ENCODE peak calls at places on chromosomes 7 and 10, in five cellular contexts. L is heart right ventricle, G is prostate gland, Q is brain microvascular endothelial cell, N is heart left ventricle. W is an unnamed sample.

GRCh38 chr7:525740-526139 is 6.1 kb upstream of the PDGFA start:
- DNase-seq in Q (no peak), L (peak; percentile 12), N (no peak), G (no peak), W (peak; percentile 78)

GRCh38 chr10:78567680-78568453 is 500.9 kb upstream of the ZMIZ1 start:
- DNase-seq in G (no peak), N (no peak), L (no peak), Q (no peak), W (no peak)

GRCh38 chr10:112383325-112383724 is 9.4 kb downstream of the ACSL5 start:
- DNase-seq in N (no peak), G (no peak), Q (peak; percentile 45), L (no peak), W (no peak)

GRCh38 chr7:155580367-155580766 is 34.0 kb upstream of the CNPY1 start:
- DNase-seq in Q (no peak), N (no peak), G (no peak), L (no peak), W (no peak)

GRCh38 chr10:48447356-48448215 is 141.1 kb downstream of the MAPK8 start:
- DNase-seq in G (no peak), L (no peak), N (no peak), Q (no peak), W (no peak)

GRCh38 chr7:125020801-125021200 is 91.2 kb upstream of the POT1 start:
- DNase-seq in L (no peak), N (no peak), Q (no peak), G (no peak), W (no peak)

GRCh38 chr10:46558141-46558410 is 1.6 kb upstream of the GPRIN2 start:
- DNase-seq in N (no peak), L (no peak), Q (no peak), G (no peak), W (no peak)

GRCh38 chr10:70835895-70836294 is 20.1 kb downstream of the SGPL1 start:
- DNase-seq in L (no peak), Q (peak; percentile 59), N (no peak), G (peak; percentile 8), W (no peak)

GRCh38 chr7:32264667-32265284 is 194.6 kb upstream of the PDE1C start:
- DNase-seq in N (no peak), Q (no peak), L (no peak), G (no peak), W (no peak)

GRCh38 chr7:21544303-21544656 is 1.4 kb downstream of the DNAH11 start:
- DNase-seq in Q (no peak), L (no peak), N (no peak), G (no peak), W (no peak)

GRCh38 chr7:2033586-2034135 is 199.1 kb downstream of the MAD1L1 start:
- DNase-seq in L (no peak), N (no peak), G (no peak), Q (no peak), W (no peak)

GRCh38 chr7:30731619-30732018 is 20.3 kb upstream of the INMT start:
- DNase-seq in Q (no peak), G (no peak), N (no peak), L (no peak), W (no peak)

GRCh38 chr7:101918426-101918825 is 101.0 kb downstream of the CUX1 start:
- DNase-seq in L (no peak), Q (no peak), N (peak; percentile 19), G (no peak), W (no peak)

GRCh38 chr10:119542990-119543813 is 683 bp upstream of the RGS10 start:
- DNase-seq in L (peak; percentile 58), G (peak; percentile 43), N (peak; percentile 53), Q (peak; percentile 34), W (no peak)

GRCh38 chr7:12746211-12746610 is 58.8 kb downstream of the ARL4A start:
- DNase-seq in G (no peak), N (no peak), Q (no peak), L (no peak), W (no peak)

GRCh38 chr7:16484453-16485158 is 19.1 kb upstream of the SOSTDC1 start:
- DNase-seq in L (no peak), Q (peak; percentile 78), G (no peak), N (no peak), W (no peak)

GRCh38 chr10:789831-790701 is 100.6 kb upstream of the DIP2C start:
- DNase-seq in N (no peak), L (no peak), G (no peak), Q (no peak), W (no peak)

GRCh38 chr10:93261961-93262610 is 188.4 kb downstream of the CYP26A1 start:
- DNase-seq in N (no peak), L (no peak), G (no peak), Q (peak; percentile 82), W (no peak)

GRCh38 chr10:6296456-6297214 is 93.9 kb downstream of the PFKFB3 start:
- DNase-seq in L (no peak), N (no peak), G (no peak), Q (no peak), W (no peak)

GRCh38 chr10:126928252-126928651 is 23.0 kb downstream of the DOCK1 start:
- DNase-seq in G (no peak), L (no peak), Q (no peak), N (no peak), W (no peak)

GRCh38 chr7:70047891-70048448 is 449.7 kb downstream of the AUTS2 start:
- DNase-seq in N (no peak), G (no peak), Q (no peak), L (no peak), W (no peak)

GRCh38 chr10:1560535-1561192 is 176.7 kb downstream of the ADARB2 start:
- DNase-seq in N (no peak), L (no peak), Q (no peak), G (no peak), W (no peak)

GRCh38 chr7:51592822-51593221 is 276.2 kb upstream of the COBL start:
- DNase-seq in L (no peak), G (no peak), N (no peak), Q (no peak), W (no peak)

GRCh38 chr7:67406941-67407340 is 410.3 kb downstream of the TYW1 start:
- DNase-seq in Q (no peak), N (no peak), G (peak; percentile 34), L (no peak), W (no peak)

GRCh38 chr7:106840342-106840741 is 24.7 kb upstream of the PIK3CG start:
- DNase-seq in Q (peak; percentile 80), G (no peak), N (no peak), L (no peak), W (no peak)

GRCh38 chr7:19178595-19178994 is 33.4 kb upstream of the FERD3L start:
- DNase-seq in G (no peak), L (no peak), N (no peak), Q (no peak), W (no peak)

GRCh38 chr10:67790534-67791408 is 47.2 kb downstream of the DNAJC12 start:
- DNase-seq in L (no peak), G (no peak), N (no peak), Q (peak; percentile 2), W (no peak)

GRCh38 chr10:67792653-67793052 is 45.3 kb downstream of the DNAJC12 start:
- DNase-seq in G (no peak), N (no peak), L (no peak), Q (no peak), W (no peak)

GRCh38 chr10:67789769-67790168 is 48.2 kb downstream of the DNAJC12 start:
- DNase-seq in Q (no peak), L (no peak), N (no peak), G (no peak), W (no peak)

GRCh38 chr10:67794909-67795460 is 43.0 kb downstream of the DNAJC12 start:
- DNase-seq in N (no peak), Q (no peak), G (no peak), L (no peak), W (no peak)

GRCh38 chr10:67793313-67793712 is 44.7 kb downstream of the DNAJC12 start:
- DNase-seq in Q (no peak), L (no peak), N (no peak), G (no peak), W (no peak)
- H3K27ac ChIP-seq in Q (no peak overlapping the region), L (no peak overlapping the region), N (no peak overlapping the region), G (no peak overlapping the region), W (no peak overlapping the region)

DNA sequence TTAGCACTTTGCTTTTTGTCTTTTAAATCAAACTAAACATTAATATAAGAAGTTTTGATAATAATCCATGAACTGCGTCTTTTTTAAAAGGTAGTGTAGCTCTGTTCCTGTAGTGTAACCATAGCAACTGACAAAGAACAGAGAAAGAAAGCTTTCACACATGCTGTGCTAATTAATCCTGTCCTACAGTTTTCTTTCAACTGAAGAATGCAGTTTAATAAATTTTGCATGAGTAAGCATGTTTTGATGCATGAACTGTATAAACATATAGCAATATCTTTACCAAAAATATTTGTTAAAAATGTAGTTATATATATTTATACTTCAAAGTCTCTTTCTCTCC is 311.6 kb upstream of the FZD1 start:
- DNase-seq in N (no peak), Q (no peak), G (no peak), L (no peak), W (no peak)
- H3K4me3 ChIP-seq in N (no peak overlapping the region), Q (no peak overlapping the region), G (no peak overlapping the region), L (no peak overlapping the region), W (peak overlapping the region; percentile 46)

DNA sequence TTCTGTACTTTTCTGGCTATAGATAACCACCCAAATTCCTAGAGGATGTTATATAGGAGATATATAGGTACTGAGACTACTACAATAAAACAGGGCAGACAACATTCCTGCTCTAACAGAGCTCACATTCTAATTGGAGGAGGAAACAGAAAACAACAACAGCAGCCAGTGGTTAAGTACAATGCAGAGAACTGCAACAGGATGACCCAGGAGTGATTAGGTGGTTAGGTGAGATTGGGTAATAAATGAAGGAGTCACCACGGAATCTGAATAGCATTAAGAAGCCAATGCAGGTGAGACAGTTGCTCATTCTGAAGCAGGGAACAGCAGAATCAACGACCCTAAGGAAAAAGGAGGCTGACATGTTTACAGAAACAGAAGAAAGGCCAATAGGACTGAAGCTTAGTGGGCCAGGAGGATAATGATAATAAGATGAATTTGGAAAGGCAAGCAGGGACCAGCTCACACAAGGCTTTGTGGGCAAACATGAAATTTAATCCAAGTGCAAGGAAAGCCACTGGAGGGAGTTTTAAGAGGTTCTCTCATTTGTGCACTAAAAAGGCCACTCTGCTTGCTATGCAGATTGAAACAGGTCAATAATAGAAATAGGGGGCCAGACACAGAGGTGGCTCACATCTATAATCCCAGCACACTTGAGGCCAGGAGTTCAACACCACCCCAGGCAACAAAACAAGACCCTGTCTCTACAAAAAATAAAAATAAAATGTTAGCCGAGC is 16.9 kb upstream of the REEP3 start:
- DNase-seq in L (no peak), G (no peak), N (no peak), Q (no peak), W (no peak)
- TF ChIP-seq CTCF in L (no peak), G (no peak), N (no peak), Q (no peak), W (no peak)

DNA sequence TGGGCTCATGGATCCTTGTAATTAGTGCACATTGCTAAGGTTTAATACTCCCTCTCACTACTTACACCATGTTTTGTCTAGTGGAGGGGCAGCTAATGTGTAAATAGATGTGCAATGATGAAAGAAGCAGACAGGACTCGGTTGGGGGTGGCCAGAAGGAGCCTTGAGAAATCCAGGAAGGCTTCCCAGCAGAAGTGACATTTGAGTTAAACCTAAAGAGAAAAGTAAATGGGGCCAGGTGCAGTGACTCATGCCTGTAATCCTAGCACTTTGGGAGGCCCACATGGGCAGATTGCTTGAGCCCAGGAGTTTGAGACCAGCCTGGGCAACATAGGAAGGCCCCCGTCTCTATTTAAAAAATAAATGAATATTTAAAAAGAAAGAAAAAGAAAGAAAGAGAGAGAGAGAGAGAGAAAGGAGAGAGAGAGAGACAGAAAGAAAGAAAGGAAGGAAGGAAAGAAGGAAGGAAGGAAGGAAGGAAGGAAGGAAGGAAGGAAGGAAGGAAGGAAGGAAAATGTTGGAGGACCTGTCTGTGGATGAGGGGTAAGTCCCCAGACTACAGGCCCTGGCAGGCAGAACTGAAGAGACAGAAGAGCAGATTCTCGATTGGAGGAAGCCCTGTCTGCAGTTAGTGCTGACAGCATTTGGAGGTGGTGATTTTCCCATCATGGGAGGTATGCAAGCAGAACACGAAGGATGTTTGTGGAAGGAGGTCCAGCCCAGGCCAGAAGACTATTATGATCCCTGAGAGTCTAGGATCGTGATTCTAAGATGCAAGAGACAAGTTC is 3.6 kb downstream of the ELN start:
- DNase-seq in N (no peak), G (no peak), Q (no peak), L (no peak), W (no peak)
- H3K27ac ChIP-seq in N (no peak overlapping the region), G (peak overlapping the region; percentile 56), Q (no peak overlapping the region), L (peak overlapping the region; percentile 90), W (peak overlapping the region; percentile 39)